ENCODE peak calls at places on chromosome 7, in six cellular contexts. E is fibroblast of mammary gland, C is BE2C, W is lung, V is fibroblast of lung, I is HFF-Myc. N is an unnamed sample.

GRCh38 chr7:25945181-25945580 is 206.8 kb upstream of the NFE2L3 start:
- DNase-seq in E (peak; percentile 28), C (no peak), W (no peak), V (peak; percentile 13), I (no peak), N (no peak)

GRCh38 chr7:37942934-37943610 is 22.6 kb downstream of the EPDR1 start:
- DNase-seq in E (peak; percentile 88), C (no peak), W (peak; percentile 35), V (peak; percentile 23), I (no peak), N (peak; percentile 86)

GRCh38 chr7:35498416-35498815 is 196.5 kb downstream of the HERPUD2 start:
- DNase-seq in E (no peak), C (no peak), W (no peak), V (no peak), I (no peak), N (no peak)

GRCh38 chr7:159027803-159028455 is 116.7 kb downstream of the VIPR2 start:
- DNase-seq in E (peak; percentile 1), C (no peak), W (no peak), V (no peak), I (no peak), N (no peak)

GRCh38 chr7:2478387-2478760 is 2.2 kb upstream of the GRIFIN start:
- DNase-seq in E (peak; percentile 65), C (no peak), W (peak; percentile 59), V (peak; percentile 38), I (no peak), N (peak; percentile 66)

GRCh38 chr7:142940968-142941535 is 1.8 kb downstream of the LLCFC1 start:
- DNase-seq in E (no peak), C (no peak), W (no peak), V (no peak), I (no peak), N (no peak)

GRCh38 chr7:37908221-37908788 is 8.3 kb downstream of the SFRP4 start:
- DNase-seq in E (peak; percentile 65), C (no peak), W (no peak), V (peak; percentile 52), I (no peak), N (peak; percentile 99)

GRCh38 chr7:28903779-28904538 is 54.2 kb downstream of the TRIL start:
- DNase-seq in E (peak; percentile 4), C (no peak), W (no peak), V (peak; percentile 5), I (no peak), N (peak; percentile 34)

GRCh38 chr7:100407285-100408180 is 21.0 kb downstream of the ZCWPW1 start:
- DNase-seq in E (peak; percentile 82), C (peak; percentile 40), W (no peak), V (peak; percentile 81), I (peak; percentile 41), N (peak; percentile 88)

GRCh38 chr7:2403718-2404648 is 572 bp downstream of the CHST12 start:
- DNase-seq in E (no peak), C (peak; percentile 57), W (peak; percentile 38), V (peak; percentile 22), I (no peak), N (peak; percentile 30)

GRCh38 chr7:604038-604883 is 84.6 kb upstream of the PDGFA start:
- DNase-seq in E (peak; percentile 10), C (no peak), W (peak; percentile 77), V (peak; percentile 28), I (peak; percentile 25), N (no peak)

GRCh38 chr7:20053334-20054104 is 163.7 kb downstream of the MACC1 start:
- DNase-seq in E (no peak), C (no peak), W (no peak), V (no peak), I (no peak), N (no peak)

GRCh38 chr7:150322833-150323681 is at the start of the genes ACTR3C and LRRC61:
- DNase-seq in E (no peak), C (peak; percentile 82), W (peak; percentile 49), V (no peak), I (no peak), N (no peak)

GRCh38 chr7:139777948-139778841 is at the start of gene HIPK2:
- DNase-seq in E (peak; percentile 79), C (peak; percentile 88), W (peak; percentile 73), V (peak; percentile 81), I (no peak), N (peak; percentile 56)

GRCh38 chr7:150641854-150642253 is 9.7 kb upstream of the GIMAP6 start:
- DNase-seq in E (no peak), C (no peak), W (no peak), V (no peak), I (no peak), N (no peak)

GRCh38 chr7:146115665-146116451 is 743 bp upstream of the CNTNAP2 start:
- DNase-seq in E (peak; percentile 23), C (peak; percentile 48), W (peak; percentile 41), V (peak; percentile 67), I (peak; percentile 0), N (peak; percentile 10)

GRCh38 chr7:49937608-49938007 is 155.4 kb downstream of the ZPBP start:
- DNase-seq in E (no peak), C (no peak), W (no peak), V (no peak), I (no peak), N (no peak)

GRCh38 chr7:106768324-106768751 is 96.7 kb upstream of the PIK3CG start:
- DNase-seq in E (peak; percentile 36), C (no peak), W (no peak), V (no peak), I (no peak), N (no peak)

GRCh38 chr7:106766551-106766950 is 98.5 kb upstream of the PIK3CG start:
- DNase-seq in E (no peak), C (no peak), W (no peak), V (no peak), I (no peak), N (no peak)

GRCh38 chr7:106767073-106767472 is 98.0 kb upstream of the PIK3CG start:
- DNase-seq in E (peak; percentile 16), C (no peak), W (no peak), V (peak; percentile 28), I (no peak), N (no peak)

GRCh38 chr7:106765727-106766355 is 99.2 kb upstream of the PIK3CG start:
- DNase-seq in E (no peak), C (no peak), W (no peak), V (no peak), I (no peak), N (no peak)

DNA sequence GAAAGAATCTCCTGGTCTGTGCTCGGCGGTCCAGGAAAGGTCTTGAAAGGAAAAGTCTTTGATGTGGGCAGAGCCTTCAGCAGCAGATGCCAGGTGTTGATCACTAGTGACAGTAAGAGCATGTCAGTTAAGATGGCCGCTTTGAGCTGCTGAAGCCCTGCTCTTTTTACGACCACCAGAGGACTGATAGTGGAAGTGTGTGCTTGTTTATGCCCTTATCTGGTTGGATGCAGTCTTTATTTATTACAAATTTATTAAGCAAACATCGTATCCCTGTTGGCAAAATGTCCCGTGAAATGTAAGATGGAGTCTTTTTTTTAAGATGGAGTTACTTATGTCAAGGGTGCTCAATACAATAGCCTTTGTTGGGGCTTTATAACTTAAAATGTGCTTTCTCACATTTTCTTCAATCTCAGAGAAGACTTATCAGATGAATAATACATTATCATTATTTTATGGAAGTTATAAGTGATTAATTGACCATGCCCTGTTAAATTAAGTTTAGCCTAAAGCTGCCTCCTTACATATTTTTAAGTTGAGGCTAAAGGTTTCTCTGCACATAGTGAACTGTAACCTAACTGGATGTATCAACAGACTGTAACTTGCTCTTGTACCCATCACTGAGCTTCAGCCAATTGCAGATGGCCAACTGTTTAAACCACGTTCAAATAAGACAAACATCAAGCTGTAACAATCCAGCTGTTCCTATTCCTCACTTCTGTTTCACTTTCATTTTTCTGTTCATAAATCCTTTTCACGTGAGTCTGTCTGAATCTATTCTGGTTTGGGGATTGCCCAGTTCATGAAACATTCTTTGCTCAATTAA is 97.4 kb upstream of the PIK3CG start:
- DNase-seq in E (peak; percentile 52), C (no peak), W (no peak), V (peak; percentile 89), I (no peak), N (peak; percentile 60)
- H3K4me3 ChIP-seq in E (no peak overlapping the region), C (no peak overlapping the region), W (no peak overlapping the region), V (peak overlapping the region; percentile 2), I (no peak overlapping the region), N (no peak overlapping the region)

GRCh38 chr7:17912536-17913235 is 27.6 kb downstream of the SNX13 start:
- DNase-seq in E (no peak), C (no peak), W (no peak), V (no peak), I (no peak), N (no peak)
- TF ChIP-seq CTCF in E (no peak), C (no peak), W (no peak), V (no peak), I (no peak), N (no peak)

GRCh38 chr7:7772385-7772784 is 54.0 kb upstream of the RPA3 start:
- DNase-seq in E (no peak), C (no peak), W (no peak), V (peak; percentile 44), I (no peak), N (no peak)
- H3K4me3 ChIP-seq in E (no peak overlapping the region), C (peak overlapping the region; percentile 25), W (no peak overlapping the region), V (no peak overlapping the region), I (no peak overlapping the region), N (no peak overlapping the region)

GRCh38 chr7:113015038-113015645 is 71.5 kb downstream of the GPR85 start:
- DNase-seq in E (peak; percentile 61), C (no peak), W (no peak), V (peak; percentile 70), I (no peak), N (peak; percentile 71)
- TF ChIP-seq CTCF in E (peak; percentile 51), C (peak; percentile 34), W (no peak), V (peak; percentile 47), I (peak; percentile 14), N (peak; percentile 58)

GRCh38 chr7:44277851-44278250 is 47.5 kb downstream of the CAMK2B start:
- DNase-seq in E (peak; percentile 35), C (peak; percentile 62), W (no peak), V (peak; percentile 59), I (peak; percentile 22), N (peak; percentile 33)

GRCh38 chr7:44275829-44276570 is 49.4 kb downstream of the CAMK2B start:
- DNase-seq in E (no peak), C (peak; percentile 85), W (no peak), V (no peak), I (no peak), N (no peak)

GRCh38 chr7:44277391-44277790 is 48.0 kb downstream of the CAMK2B start:
- DNase-seq in E (no peak), C (peak; percentile 3), W (no peak), V (no peak), I (no peak), N (no peak)

GRCh38 chr7:44275146-44275545 is 50.2 kb downstream of the CAMK2B start:
- DNase-seq in E (no peak), C (no peak), W (no peak), V (no peak), I (no peak), N (no peak)

DNA sequence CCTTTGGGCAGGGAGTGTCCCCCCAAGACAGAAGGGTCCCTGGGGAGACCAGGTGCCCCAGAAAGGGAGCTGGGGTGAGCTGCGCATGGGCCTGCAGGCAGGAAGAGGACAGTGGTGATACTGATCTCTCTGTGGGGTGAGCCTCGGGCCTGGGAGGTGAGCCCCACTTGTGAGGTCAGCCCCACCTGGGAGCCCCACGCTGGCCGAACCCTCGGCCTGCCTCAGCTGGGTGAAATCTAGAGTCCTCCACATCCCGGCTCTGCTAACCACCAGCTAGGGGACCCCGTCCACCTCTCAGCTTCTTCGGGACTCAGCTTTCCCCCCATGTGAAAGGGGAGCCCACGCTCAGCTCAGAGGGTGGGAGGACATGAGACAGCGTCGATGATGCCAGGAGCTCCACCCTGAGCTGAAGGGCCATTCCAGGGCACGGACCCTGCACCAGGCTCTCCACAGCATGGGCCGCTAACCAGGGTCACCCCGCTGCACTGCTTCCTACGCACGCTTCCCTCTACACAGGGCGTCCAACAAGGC is 48.8 kb downstream of the CAMK2B start:
- DNase-seq in E (no peak), C (peak; percentile 1), W (no peak), V (no peak), I (no peak), N (no peak)
- H3K4me3 ChIP-seq in E (no peak overlapping the region), C (peak overlapping the region; percentile 44), W (no peak overlapping the region), V (no peak overlapping the region), I (no peak overlapping the region), N (no peak overlapping the region)

GRCh38 chr7:135510603-135511183 is 791 bp upstream of the CNOT4 start:
- DNase-seq in E (peak; percentile 44), C (no peak), W (no peak), V (peak; percentile 51), I (no peak), N (peak; percentile 44)
- TF ChIP-seq CTCF in E (peak; percentile 25), C (peak; percentile 34), W (no peak), V (peak; percentile 43), I (no peak), N (peak; percentile 40)

N was measured in fibroblast of the aortic adventitia.